ENCODE peak calls at places on chromosomes 1 and 21, in four cellular contexts. Z is omental fat pad; H is choroid plexus epithelial cell; N is CD8-positive, alpha-beta T cell. L is an unnamed sample.

GRCh38 chr1:7225711-7226505 is 440.7 kb downstream of the CAMTA1 start:
- DNase-seq in H (no peak), N (no peak), Z (no peak), L (no peak)

GRCh38 chr1:62358974-62359373 is 39.7 kb upstream of the KANK4 start:
- DNase-seq in Z (no peak), H (no peak), N (no peak), L (no peak)

GRCh38 chr1:48202030-48202752 is 20.3 kb upstream of the SLC5A9 start:
- DNase-seq in Z (peak; percentile 44), N (peak; percentile 67), H (peak; percentile 99), L (peak; percentile 9)

GRCh38 chr1:219926363-219926998 is 1.9 kb downstream of the SLC30A10 start:
- DNase-seq in Z (no peak), H (no peak), N (no peak), L (no peak)

GRCh38 chr1:30744060-30744756 is 13.4 kb downstream of the LAPTM5 start:
- DNase-seq in Z (no peak), H (peak; percentile 59), N (peak; percentile 66), L (no peak)

GRCh38 chr1:229258031-229258850 is 12.7 kb upstream of the RAB4A start:
- DNase-seq in Z (no peak), H (peak; percentile 83), N (peak; percentile 77), L (peak; percentile 47)

GRCh38 chr1:223824712-223825111 is 21.0 kb downstream of the TP53BP2 start:
- DNase-seq in N (no peak), H (no peak), Z (no peak), L (no peak)

GRCh38 chr1:175188936-175189335 is 3.6 kb downstream of the KIAA0040 start:
- DNase-seq in Z (no peak), N (peak; percentile 68), H (no peak), L (no peak)

GRCh38 chr1:23366146-23366545 is 3.5 kb downstream of the ZNF436 start:
- DNase-seq in Z (no peak), N (no peak), H (no peak), L (no peak)

GRCh38 chr1:43552813-43553212 is 22.1 kb downstream of the PTPRF start:
- DNase-seq in N (no peak), H (no peak), Z (no peak), L (no peak)

GRCh38 chr1:25642710-25643109 is 26.1 kb downstream of the MAN1C1 start:
- DNase-seq in N (peak; percentile 77), H (peak; percentile 79), Z (no peak), L (peak; percentile 38)

GRCh38 chr1:159076438-159076752 is 171 bp downstream of the AIM2 start:
- DNase-seq in H (no peak), Z (no peak), N (no peak), L (no peak)

GRCh38 chr1:216903389-216903754 is 180.1 kb upstream of the ESRRG start:
- DNase-seq in N (no peak), Z (no peak), H (peak; percentile 89), L (no peak)

GRCh38 chr21:36861595-36861883 is 104.9 kb downstream of the HLCS start:
- DNase-seq in Z (no peak), N (no peak), H (peak; percentile 20), L (no peak)